ENCODE peak calls at places on chromosomes 6 and 20, in eight cellular contexts. One of them, this sample, is unnamed.

GRCh38 chr6:91161246-91161645 is 574.4 kb upstream of the MAP3K7 start:
- DNase-seq in transverse colon: no peak
- DNase-seq in SK-N-MC: no peak
- DNase-seq in adipocyte: no peak
- DNase-seq in fibroblast of pulmonary artery: no peak
- DNase-seq in right atrium auricular region: no peak
- DNase-seq in A549: no peak
- DNase-seq in DND-41: no peak
- DNase-seq in this sample: no peak

GRCh38 chr20:32213870-32214269 is 6.2 kb downstream of the POFUT1 start:
- DNase-seq in transverse colon: no peak
- DNase-seq in SK-N-MC: no peak
- DNase-seq in adipocyte: no peak
- DNase-seq in fibroblast of pulmonary artery: no peak
- DNase-seq in right atrium auricular region: no peak
- DNase-seq in A549: no peak
- DNase-seq in DND-41: no peak
- DNase-seq in this sample: no peak

GRCh38 chr6:100673641-100674040 is 207.5 kb downstream of the ASCC3 start:
- DNase-seq in transverse colon: no peak
- DNase-seq in SK-N-MC: no peak
- DNase-seq in adipocyte: no peak
- DNase-seq in fibroblast of pulmonary artery: no peak
- DNase-seq in right atrium auricular region: no peak
- DNase-seq in A549: no peak
- DNase-seq in DND-41: no peak
- DNase-seq in this sample: no peak

GRCh38 chr6:79731471-79731870 is 100.3 kb downstream of the SH3BGRL2 start:
- DNase-seq in transverse colon: no peak
- DNase-seq in SK-N-MC: no peak
- DNase-seq in adipocyte: no peak
- DNase-seq in fibroblast of pulmonary artery: no peak
- DNase-seq in right atrium auricular region: no peak
- DNase-seq in A549: no peak
- DNase-seq in DND-41: no peak
- DNase-seq in this sample: no peak

GRCh38 chr6:142275146-142276006 is 26.4 kb upstream of the ADGRG6 start:
- DNase-seq in transverse colon: no peak
- DNase-seq in SK-N-MC: no peak
- DNase-seq in adipocyte: peak; percentile 28
- DNase-seq in fibroblast of pulmonary artery: peak; percentile 28
- DNase-seq in right atrium auricular region: no peak
- DNase-seq in A549: no peak
- DNase-seq in DND-41: no peak
- DNase-seq in this sample: no peak

GRCh38 chr6:159682265-159682664 is 10.8 kb downstream of the SOD2 start:
- DNase-seq in transverse colon: no peak
- DNase-seq in SK-N-MC: no peak
- DNase-seq in adipocyte: peak; percentile 50
- DNase-seq in fibroblast of pulmonary artery: no peak
- DNase-seq in right atrium auricular region: no peak
- DNase-seq in A549: no peak
- DNase-seq in DND-41: no peak
- DNase-seq in this sample: no peak

GRCh38 chr6:30127238-30128093 is 8.5 kb upstream of the TRIM40 start:
- DNase-seq in transverse colon: no peak
- DNase-seq in SK-N-MC: no peak
- DNase-seq in adipocyte: no peak
- DNase-seq in fibroblast of pulmonary artery: no peak
- DNase-seq in right atrium auricular region: no peak
- DNase-seq in A549: no peak
- DNase-seq in DND-41: no peak
- DNase-seq in this sample: no peak

GRCh38 chr6:16316741-16317251 is 78.4 kb downstream of the GMPR start:
- DNase-seq in transverse colon: no peak
- DNase-seq in SK-N-MC: no peak
- DNase-seq in adipocyte: peak; percentile 72
- DNase-seq in fibroblast of pulmonary artery: peak; percentile 48
- DNase-seq in right atrium auricular region: no peak
- DNase-seq in A549: peak; percentile 26
- DNase-seq in DND-41: peak; percentile 34
- DNase-seq in this sample: peak; percentile 39

GRCh38 chr6:6610031-6610591 is 21.6 kb downstream of the LY86 start:
- DNase-seq in transverse colon: peak; percentile 11
- DNase-seq in SK-N-MC: no peak
- DNase-seq in adipocyte: no peak
- DNase-seq in fibroblast of pulmonary artery: no peak
- DNase-seq in right atrium auricular region: no peak
- DNase-seq in A549: no peak
- DNase-seq in DND-41: no peak
- DNase-seq in this sample: no peak

GRCh38 chr20:56978475-56978874 is 288.0 kb downstream of the BMP7 start:
- DNase-seq in transverse colon: no peak
- DNase-seq in SK-N-MC: no peak
- DNase-seq in adipocyte: no peak
- DNase-seq in fibroblast of pulmonary artery: no peak
- DNase-seq in right atrium auricular region: no peak
- DNase-seq in A549: no peak
- DNase-seq in DND-41: no peak
- DNase-seq in this sample: no peak

GRCh38 chr6:42259286-42259685 is 41.6 kb upstream of the MRPS10 start:
- DNase-seq in transverse colon: no peak
- DNase-seq in SK-N-MC: no peak
- DNase-seq in adipocyte: no peak
- DNase-seq in fibroblast of pulmonary artery: no peak
- DNase-seq in right atrium auricular region: no peak
- DNase-seq in A549: no peak
- DNase-seq in DND-41: no peak
- DNase-seq in this sample: no peak

GRCh38 chr20:58329711-58330110 is 20.2 kb downstream of the RAB22A start:
- DNase-seq in transverse colon: no peak
- DNase-seq in SK-N-MC: no peak
- DNase-seq in adipocyte: no peak
- DNase-seq in fibroblast of pulmonary artery: no peak
- DNase-seq in right atrium auricular region: no peak
- DNase-seq in A549: no peak
- DNase-seq in DND-41: no peak
- DNase-seq in this sample: no peak

GRCh38 chr6:132084811-132085509 is 133.8 kb upstream of the CCN2 start:
- DNase-seq in transverse colon: no peak
- DNase-seq in SK-N-MC: no peak
- DNase-seq in adipocyte: peak; percentile 88
- DNase-seq in fibroblast of pulmonary artery: peak; percentile 95
- DNase-seq in right atrium auricular region: no peak
- DNase-seq in A549: peak; percentile 45
- DNase-seq in DND-41: no peak
- DNase-seq in this sample: no peak
- H3K4me3 ChIP-seq in transverse colon: no peak overlapping the region
- H3K4me3 ChIP-seq in SK-N-MC: no peak overlapping the region
- H3K4me3 ChIP-seq in adipocyte: peak overlapping the region; percentile 1
- H3K4me3 ChIP-seq in fibroblast of pulmonary artery: no peak overlapping the region
- H3K4me3 ChIP-seq in right atrium auricular region: no peak overlapping the region
- H3K4me3 ChIP-seq in A549: no peak overlapping the region
- H3K4me3 ChIP-seq in DND-41: no peak overlapping the region
- H3K4me3 ChIP-seq in this sample: no peak overlapping the region

GRCh38 chr6:33746036-33746600 is 587 bp downstream of the IP6K3 start:
- DNase-seq in transverse colon: peak; percentile 58
- DNase-seq in SK-N-MC: no peak
- DNase-seq in adipocyte: peak; percentile 60
- DNase-seq in fibroblast of pulmonary artery: peak; percentile 57
- DNase-seq in right atrium auricular region: peak; percentile 68
- DNase-seq in A549: no peak
- DNase-seq in DND-41: no peak
- DNase-seq in this sample: no peak

GRCh38 chr6:33744895-33745546 is 1.7 kb downstream of the IP6K3 start:
- DNase-seq in transverse colon: peak; percentile 81
- DNase-seq in SK-N-MC: no peak
- DNase-seq in adipocyte: no peak
- DNase-seq in fibroblast of pulmonary artery: no peak
- DNase-seq in right atrium auricular region: no peak
- DNase-seq in A549: no peak
- DNase-seq in DND-41: no peak
- DNase-seq in this sample: no peak

GRCh38 chr6:33745558-33745957 is 1.1 kb downstream of the IP6K3 start:
- DNase-seq in transverse colon: peak; percentile 36
- DNase-seq in SK-N-MC: no peak
- DNase-seq in adipocyte: no peak
- DNase-seq in fibroblast of pulmonary artery: no peak
- DNase-seq in right atrium auricular region: no peak
- DNase-seq in A549: no peak
- DNase-seq in DND-41: no peak
- DNase-seq in this sample: no peak

GRCh38 chr6:33747823-33748222 is 1.1 kb upstream of the IP6K3 start:
- DNase-seq in transverse colon: no peak
- DNase-seq in SK-N-MC: no peak
- DNase-seq in adipocyte: no peak
- DNase-seq in fibroblast of pulmonary artery: no peak
- DNase-seq in right atrium auricular region: no peak
- DNase-seq in A549: no peak
- DNase-seq in DND-41: no peak
- DNase-seq in this sample: no peak

DNA sequence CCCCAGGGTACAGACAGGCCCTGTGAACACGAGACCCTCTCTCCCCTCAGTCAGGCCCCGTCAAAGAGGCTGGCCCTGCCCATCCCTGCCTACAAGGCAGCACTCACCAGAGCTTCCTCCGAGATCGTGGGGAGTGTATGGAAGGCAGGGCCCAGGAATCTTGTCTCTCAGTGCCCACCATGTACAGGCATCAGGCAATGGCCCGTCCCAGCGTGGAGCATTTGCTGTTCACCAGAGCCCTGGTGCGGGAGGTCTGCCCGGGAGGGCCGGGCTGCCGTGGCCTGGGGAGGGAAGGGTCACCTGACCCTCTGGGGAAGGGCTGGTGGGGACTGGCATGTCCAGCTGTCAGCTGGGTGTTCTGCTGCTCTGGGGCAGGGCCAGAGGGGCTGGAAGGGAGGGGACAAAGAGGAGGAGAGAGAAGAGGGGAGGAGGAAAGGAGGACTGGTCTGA is at the start of gene IP6K3:
- DNase-seq in transverse colon: no peak
- DNase-seq in SK-N-MC: no peak
- DNase-seq in adipocyte: no peak
- DNase-seq in fibroblast of pulmonary artery: no peak
- DNase-seq in right atrium auricular region: no peak
- DNase-seq in A549: no peak
- DNase-seq in DND-41: no peak
- DNase-seq in this sample: no peak
- H3K4me3 ChIP-seq in transverse colon: no peak within 1 kb of the TSS
- H3K4me3 ChIP-seq in SK-N-MC: no peak within 1 kb of the TSS
- H3K4me3 ChIP-seq in adipocyte: no peak within 1 kb of the TSS
- H3K4me3 ChIP-seq in fibroblast of pulmonary artery: no peak within 1 kb of the TSS
- H3K4me3 ChIP-seq in right atrium auricular region: peak within 1 kb of the TSS; percentile 47
- H3K4me3 ChIP-seq in A549: no peak within 1 kb of the TSS
- H3K4me3 ChIP-seq in DND-41: no peak within 1 kb of the TSS
- H3K4me3 ChIP-seq in this sample: no peak within 1 kb of the TSS

DNA sequence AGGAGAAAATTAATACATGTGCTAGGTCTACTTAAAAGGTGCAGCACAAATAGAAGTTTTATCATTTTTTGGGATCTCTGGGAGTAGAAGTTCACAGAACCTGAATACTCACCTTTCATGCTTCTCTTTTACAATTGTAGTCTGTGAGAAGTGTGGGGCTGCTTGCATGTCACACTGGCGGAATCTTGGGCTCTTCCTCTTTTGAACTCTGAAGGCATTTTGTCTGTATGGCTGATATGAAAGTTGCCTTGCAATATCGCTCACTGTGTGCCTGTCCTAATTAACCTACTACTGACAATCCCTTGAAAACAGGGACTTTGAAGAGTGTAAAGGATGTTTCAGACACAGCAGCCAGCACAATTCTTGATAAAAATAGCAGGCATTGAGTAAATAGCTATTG is 65.9 kb upstream of the CLDN20 start:
- DNase-seq in transverse colon: no peak
- DNase-seq in SK-N-MC: no peak
- DNase-seq in adipocyte: no peak
- DNase-seq in fibroblast of pulmonary artery: no peak
- DNase-seq in right atrium auricular region: no peak
- DNase-seq in A549: no peak
- DNase-seq in DND-41: no peak
- DNase-seq in this sample: no peak
- H3K4me3 ChIP-seq in transverse colon: no peak overlapping the region
- H3K4me3 ChIP-seq in SK-N-MC: no peak overlapping the region
- H3K4me3 ChIP-seq in adipocyte: no peak overlapping the region
- H3K4me3 ChIP-seq in fibroblast of pulmonary artery: no peak overlapping the region
- H3K4me3 ChIP-seq in right atrium auricular region: no peak overlapping the region
- H3K4me3 ChIP-seq in A549: no peak overlapping the region
- H3K4me3 ChIP-seq in DND-41: no peak overlapping the region
- H3K4me3 ChIP-seq in this sample: no peak overlapping the region

DNA sequence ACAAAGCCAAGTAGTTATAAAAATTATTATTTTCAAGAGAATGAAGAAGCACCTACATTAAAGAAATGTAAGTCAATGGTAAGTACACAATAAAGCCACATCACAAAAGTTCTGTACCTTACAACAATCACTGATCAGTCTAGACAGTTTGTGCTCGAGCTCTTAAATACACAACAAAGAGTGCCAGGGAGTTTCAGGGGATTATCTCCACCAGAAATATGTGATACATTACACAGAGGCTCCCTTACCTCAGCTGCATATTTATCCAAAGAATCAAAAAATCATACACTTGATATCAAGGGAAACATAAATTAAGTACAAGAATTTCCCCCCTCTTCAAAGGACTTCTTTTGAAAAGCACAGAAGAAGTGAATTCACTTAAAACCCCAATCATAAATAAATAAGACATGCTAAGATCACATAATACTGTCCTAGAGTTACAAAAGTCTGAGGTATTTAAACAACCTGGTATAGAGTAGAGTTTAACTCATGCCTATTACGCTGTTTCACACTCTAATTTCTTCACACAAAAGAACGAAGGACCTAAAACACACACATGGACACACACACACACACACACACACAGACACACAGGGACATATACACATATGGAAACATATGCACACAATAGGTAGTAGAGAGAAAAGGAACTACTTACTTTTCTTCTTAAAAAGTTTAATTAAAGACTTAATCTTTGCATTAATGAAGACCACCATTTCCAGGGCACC is 555 bp downstream of the NHSL1 start:
- DNase-seq in transverse colon: no peak
- DNase-seq in SK-N-MC: no peak
- DNase-seq in adipocyte: no peak
- DNase-seq in fibroblast of pulmonary artery: no peak
- DNase-seq in right atrium auricular region: no peak
- DNase-seq in A549: no peak
- DNase-seq in DND-41: no peak
- DNase-seq in this sample: no peak
- H3K4me3 ChIP-seq in transverse colon: no peak overlapping the region
- H3K4me3 ChIP-seq in SK-N-MC: no peak overlapping the region
- H3K4me3 ChIP-seq in adipocyte: peak overlapping the region; percentile 40
- H3K4me3 ChIP-seq in fibroblast of pulmonary artery: no peak overlapping the region
- H3K4me3 ChIP-seq in right atrium auricular region: no peak overlapping the region
- H3K4me3 ChIP-seq in A549: no peak overlapping the region
- H3K4me3 ChIP-seq in DND-41: no peak overlapping the region
- H3K4me3 ChIP-seq in this sample: no peak overlapping the region

GRCh38 chr6:170152989-170153388 is 137.9 kb downstream of the DLL1 start:
- DNase-seq in transverse colon: peak; percentile 63
- DNase-seq in SK-N-MC: no peak
- DNase-seq in adipocyte: no peak
- DNase-seq in fibroblast of pulmonary artery: peak; percentile 20
- DNase-seq in right atrium auricular region: no peak
- DNase-seq in A549: no peak
- DNase-seq in DND-41: no peak
- DNase-seq in this sample: peak; percentile 63
- H3K4me3 ChIP-seq in transverse colon: no peak overlapping the region
- H3K4me3 ChIP-seq in SK-N-MC: no peak overlapping the region
- H3K4me3 ChIP-seq in adipocyte: no peak overlapping the region
- H3K4me3 ChIP-seq in fibroblast of pulmonary artery: no peak overlapping the region
- H3K4me3 ChIP-seq in right atrium auricular region: no peak overlapping the region
- H3K4me3 ChIP-seq in A549: no peak overlapping the region
- H3K4me3 ChIP-seq in DND-41: no peak overlapping the region
- H3K4me3 ChIP-seq in this sample: no peak overlapping the region

GRCh38 chr20:35871311-35871771 is 83.0 kb downstream of the SCAND1 start:
- DNase-seq in transverse colon: peak; percentile 11
- DNase-seq in SK-N-MC: no peak
- DNase-seq in adipocyte: peak; percentile 54
- DNase-seq in fibroblast of pulmonary artery: peak; percentile 50
- DNase-seq in right atrium auricular region: no peak
- DNase-seq in A549: peak; percentile 50
- DNase-seq in DND-41: no peak
- DNase-seq in this sample: no peak
- H3K4me3 ChIP-seq in transverse colon: no peak overlapping the region
- H3K4me3 ChIP-seq in SK-N-MC: peak overlapping the region; percentile 17
- H3K4me3 ChIP-seq in adipocyte: peak overlapping the region; percentile 39
- H3K4me3 ChIP-seq in fibroblast of pulmonary artery: no peak overlapping the region
- H3K4me3 ChIP-seq in right atrium auricular region: no peak overlapping the region
- H3K4me3 ChIP-seq in A549: no peak overlapping the region
- H3K4me3 ChIP-seq in DND-41: no peak overlapping the region
- H3K4me3 ChIP-seq in this sample: no peak overlapping the region